ENCODE peak calls at places on chromosomes 2 and 18, in nine cellular contexts. U is mucosa of descending colon, P is thoracic aorta, J is mesothelial cell of epicardium, S is nephron progenitor cell, W is OCI-LY7, X is GM10248, B is A549, F is sigmoid colon. Z is an unnamed sample.
A peak's percentile ranks its signal among the peaks of the same experiment; 100 is the strongest.

GRCh38 chr18:73991570-73991969 is 156.1 kb downstream of the FBXO15 start:
- DNase-seq in S (no peak), U (no peak), J (no peak), B (no peak), W (no peak), P (no peak), X (no peak), F (no peak), Z (no peak)

GRCh38 chr18:10912790-10913560 is 236.4 kb downstream of the PIEZO2 start:
- DNase-seq in X (no peak), U (no peak), P (no peak), W (no peak), S (no peak), J (peak; percentile 61), F (no peak), B (no peak), Z (peak; percentile 81)

GRCh38 chr2:42777883-42778805 is 14.2 kb upstream of the OXER1 start:
- DNase-seq in S (no peak), F (peak; percentile 67), W (peak; percentile 18), X (no peak), B (no peak), P (no peak), U (no peak), J (no peak), Z (peak; percentile 36)

GRCh38 chr2:178478102-178478441 is 328 bp downstream of the FKBP7 start:
- DNase-seq in J (no peak), S (peak; percentile 13), P (no peak), W (peak; percentile 42), F (peak; percentile 60), B (no peak), X (peak; percentile 21), U (no peak), Z (peak; percentile 25)

GRCh38 chr2:97730245-97730644 is 16.9 kb downstream of the ZAP70 start:
- DNase-seq in B (no peak), F (no peak), X (no peak), P (no peak), J (no peak), U (no peak), W (no peak), S (no peak), Z (peak; percentile 48)

GRCh38 chr18:58045265-58046086 is 1.4 kb downstream of the NEDD4L start:
- DNase-seq in W (no peak), P (no peak), F (no peak), B (peak; percentile 38), U (peak; percentile 85), X (peak; percentile 21), J (peak; percentile 75), S (peak; percentile 64), Z (no peak)

GRCh38 chr18:8701546-8702118 is 3.7 kb upstream of the MTCL1 start:
- DNase-seq in B (peak; percentile 72), J (no peak), P (no peak), S (no peak), X (no peak), W (no peak), U (no peak), F (peak; percentile 65), Z (peak; percentile 66)

GRCh38 chr2:69241664-69242063 is 145.4 kb downstream of the GFPT1 start:
- DNase-seq in X (no peak), S (no peak), J (no peak), B (no peak), U (no peak), W (no peak), P (no peak), F (no peak), Z (no peak)

GRCh38 chr2:102841107-102841840 is 79.4 kb downstream of the TMEM182 start:
- DNase-seq in P (no peak), F (peak; percentile 66), U (no peak), S (peak; percentile 67), X (peak; percentile 43), W (peak; percentile 24), J (peak; percentile 51), B (peak; percentile 55), Z (peak; percentile 51)

GRCh38 chr2:217494572-217494971 is 508.2 kb downstream of the TNS1 start:
- DNase-seq in U (no peak), W (no peak), B (no peak), J (no peak), P (no peak), X (no peak), S (no peak), F (no peak), Z (no peak)

GRCh38 chr2:74925361-74925786 is 33.1 kb upstream of the POLE4 start:
- DNase-seq in B (no peak), P (no peak), S (no peak), X (no peak), F (no peak), W (no peak), J (no peak), U (no peak), Z (no peak)

GRCh38 chr2:42147641-42148274 is 21.4 kb upstream of the EML4 start:
- DNase-seq in S (no peak), F (no peak), J (no peak), W (no peak), X (no peak), P (no peak), B (no peak), U (no peak), Z (peak; percentile 31)

GRCh38 chr2:215695876-215696275 is 260.0 kb upstream of the FN1 start:
- DNase-seq in U (no peak), F (no peak), J (no peak), W (no peak), X (no peak), P (no peak), B (no peak), S (no peak), Z (no peak)

GRCh38 chr2:47534179-47534919 is 131.4 kb downstream of the MSH2 start:
- DNase-seq in F (peak; percentile 73), U (no peak), W (no peak), P (no peak), J (no peak), B (peak; percentile 26), S (peak; percentile 19), X (no peak), Z (peak; percentile 93)

GRCh38 chr2:109377976-109378375 is 235.8 kb downstream of the SEPTIN10 start:
- DNase-seq in W (no peak), P (no peak), F (peak; percentile 51), B (no peak), J (peak; percentile 21), S (no peak), X (no peak), U (no peak), Z (no peak)

GRCh38 chr2:135798762-135799161 is 38.2 kb downstream of the LCT start:
- DNase-seq in F (no peak), P (no peak), S (no peak), B (peak; percentile 22), X (no peak), J (no peak), U (no peak), W (peak; percentile 39), Z (peak; percentile 14)

DNA sequence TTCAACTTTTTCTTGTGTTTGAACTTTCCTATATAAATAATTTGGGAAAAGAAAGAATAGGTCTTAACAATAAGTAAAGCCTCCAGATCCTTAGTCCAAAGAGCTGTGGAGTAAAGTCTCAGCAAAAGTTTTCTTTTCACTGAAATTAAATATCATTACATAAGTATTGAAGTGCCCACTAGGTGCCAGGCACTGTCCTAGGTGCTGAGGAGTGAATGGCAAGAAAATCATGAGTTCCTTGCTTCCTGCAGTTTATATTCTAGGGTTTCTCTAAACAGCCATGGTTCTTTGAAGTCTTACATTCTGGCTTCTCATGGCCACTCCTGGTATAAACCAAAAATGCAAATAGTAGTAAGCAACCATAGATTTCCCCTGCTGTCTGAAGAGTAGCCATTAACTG is 59.7 kb downstream of the SPP2 start:
- DNase-seq in J (no peak), F (no peak), B (no peak), X (no peak), W (no peak), U (no peak), P (no peak), S (no peak), Z (peak; percentile 6)
- TF ChIP-seq CTCF in J (no peak), F (no peak), B (no peak), X (no peak), W (peak; percentile 16), U (no peak), P (no peak), S (no peak), Z (no peak)

GRCh38 chr2:149611100-149611820 is 23.7 kb upstream of the MMADHC start:
- DNase-seq in U (no peak), P (no peak), F (no peak), B (peak; percentile 29), W (no peak), S (no peak), X (no peak), J (no peak), Z (no peak)
- TF ChIP-seq CTCF in U (no peak), P (no peak), F (no peak), B (no peak), W (no peak), S (no peak), X (no peak), J (no peak), Z (no peak)

GRCh38 chr2:8953525-8953924 is 50.0 kb downstream of the MBOAT2 start:
- DNase-seq in F (no peak), B (no peak), P (no peak), S (no peak), U (no peak), W (no peak), J (no peak), X (no peak), Z (no peak)

GRCh38 chr2:8957593-8957992 is 45.9 kb downstream of the MBOAT2 start:
- DNase-seq in U (no peak), P (no peak), X (no peak), B (no peak), J (no peak), S (no peak), F (no peak), W (no peak), Z (no peak)

GRCh38 chr2:8954990-8955389 is 48.5 kb downstream of the MBOAT2 start:
- DNase-seq in B (no peak), J (no peak), P (no peak), W (no peak), F (no peak), U (no peak), S (no peak), X (no peak), Z (no peak)

DNA sequence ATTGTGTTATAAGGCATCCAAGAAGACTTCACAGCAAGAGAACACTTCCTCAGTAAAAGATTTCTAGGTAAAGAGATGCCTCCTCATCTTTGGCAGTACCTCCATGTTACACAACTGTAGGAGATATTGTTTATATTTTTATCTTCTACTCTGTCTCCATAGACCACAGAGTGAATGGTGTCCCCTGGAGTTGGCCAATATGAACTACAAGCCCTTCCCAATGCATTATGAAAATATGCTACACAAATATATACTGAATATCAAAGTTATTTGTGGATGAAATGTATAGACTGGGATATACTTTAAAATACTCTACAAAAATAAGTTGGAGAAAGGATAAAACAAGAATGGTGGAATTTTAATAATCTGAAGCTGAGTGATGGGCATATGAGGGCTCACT is 46.7 kb downstream of the MBOAT2 start:
- DNase-seq in S (no peak), U (no peak), X (no peak), W (no peak), B (no peak), J (no peak), F (no peak), P (no peak), Z (no peak)
- TF ChIP-seq CTCF in S (no peak), U (no peak), X (no peak), W (no peak), B (no peak), J (no peak), F (no peak), P (no peak), Z (peak; percentile 16)

DNA sequence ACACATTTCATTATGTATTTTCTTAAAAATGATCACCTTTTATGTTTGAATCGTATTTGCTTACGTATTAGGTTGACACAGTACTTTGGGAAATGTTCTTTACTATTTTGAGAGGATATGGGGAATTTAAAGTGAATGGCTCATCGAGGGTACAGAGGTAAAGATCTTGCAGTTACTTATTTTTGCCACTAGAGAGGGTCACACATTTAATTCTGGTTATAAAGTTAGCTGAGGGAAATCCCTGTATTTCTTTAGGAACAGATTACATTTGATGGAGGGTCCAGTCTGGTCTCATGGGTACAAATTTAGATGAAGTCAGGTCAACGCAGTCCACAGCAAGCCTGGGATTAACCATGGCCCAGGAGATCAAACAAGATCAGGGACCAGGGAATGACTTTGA is 24.5 kb downstream of the DYNC2LI1 start:
- DNase-seq in J (no peak), P (no peak), W (no peak), F (no peak), S (no peak), B (no peak), U (no peak), X (no peak), Z (no peak)
- TF ChIP-seq CTCF in J (peak; percentile 23), P (no peak), W (peak; percentile 68), F (no peak), S (peak; percentile 29), B (peak; percentile 19), U (no peak), X (no peak), Z (peak; percentile 28)

Z was measured in fibroblast of mammary gland.